ENCODE peak calls at places on chromosomes 4 and X, in five cellular contexts. L, X, C, E and S are unnamed samples.
A peak's percentile ranks its signal among the peaks of the same experiment; 100 is the strongest.

GRCh38 chr4:34720563-34720962 is 1523.8 kb downstream of the ARAP2 start:
- DNase-seq in E (peak; percentile 27), C (no peak), L (peak; percentile 24), X (no peak), S (no peak)

GRCh38 chrX:123215397-123216089 is 31.5 kb downstream of the GRIA3 start:
- DNase-seq in X (no peak), E (no peak), C (peak; percentile 65), L (no peak), S (no peak)

GRCh38 chr4:4572821-4573220 is 31.0 kb upstream of the STX18 start:
- DNase-seq in L (peak; percentile 47), X (no peak), E (no peak), C (no peak), S (no peak)

GRCh38 chr4:7192252-7193039 is at the start of gene SORCS2:
- DNase-seq in C (peak; percentile 66), L (peak; percentile 39), E (no peak), X (peak; percentile 83), S (peak; percentile 81)

GRCh38 chr4:124018383-124019317 is 622.1 kb downstream of the SPRY1 start:
- DNase-seq in X (peak; percentile 79), L (peak; percentile 37), C (peak; percentile 82), E (no peak), S (peak; percentile 70)

GRCh38 chr4:155674669-155675071 is 8.0 kb downstream of the GUCY1A1 start:
- DNase-seq in C (no peak), E (no peak), X (no peak), L (no peak), S (no peak)

GRCh38 chrX:65871671-65872311 is 168.1 kb downstream of the VSIG4 start:
- DNase-seq in L (no peak), E (peak; percentile 67), X (no peak), C (no peak), S (no peak)

GRCh38 chrX:96770315-96770714 is 85.7 kb downstream of the DIAPH2 start:
- DNase-seq in E (no peak), L (peak; percentile 18), C (no peak), X (no peak), S (no peak)

GRCh38 chr4:117957570-117957969 is 76.7 kb upstream of the NDST3 start:
- DNase-seq in X (no peak), L (no peak), C (no peak), E (no peak), S (no peak)

GRCh38 chrX:47166126-47166525 is 21.1 kb downstream of the RBM10 start:
- DNase-seq in L (peak; percentile 32), C (peak; percentile 46), E (no peak), X (no peak), S (peak; percentile 2)

GRCh38 chrX:40867352-40867751 is 132.0 kb upstream of the MED14 start:
- DNase-seq in C (peak; percentile 77), X (no peak), L (peak; percentile 39), E (peak; percentile 8), S (no peak)

GRCh38 chrX:144335402-144335801 is 451.5 kb downstream of the UBE2NL start:
- DNase-seq in L (no peak), C (no peak), E (no peak), X (no peak), S (no peak)

GRCh38 chrX:37896491-37896890 is 49.1 kb upstream of the DYNLT3 start:
- DNase-seq in C (no peak), E (no peak), X (no peak), L (peak; percentile 8), S (no peak)

GRCh38 chr4:14575919-14576318 is 426.4 kb upstream of the CPEB2 start:
- DNase-seq in C (no peak), X (no peak), L (no peak), E (no peak), S (no peak)

GRCh38 chrX:120000490-120001246 is 57.1 kb upstream of the NKAP start:
- DNase-seq in L (peak; percentile 1), E (no peak), X (no peak), C (no peak), S (no peak)

GRCh38 chr4:99878604-99879003 is 15.6 kb downstream of the LAMTOR3 start:
- DNase-seq in E (no peak), X (no peak), C (no peak), L (no peak), S (no peak)

DNA sequence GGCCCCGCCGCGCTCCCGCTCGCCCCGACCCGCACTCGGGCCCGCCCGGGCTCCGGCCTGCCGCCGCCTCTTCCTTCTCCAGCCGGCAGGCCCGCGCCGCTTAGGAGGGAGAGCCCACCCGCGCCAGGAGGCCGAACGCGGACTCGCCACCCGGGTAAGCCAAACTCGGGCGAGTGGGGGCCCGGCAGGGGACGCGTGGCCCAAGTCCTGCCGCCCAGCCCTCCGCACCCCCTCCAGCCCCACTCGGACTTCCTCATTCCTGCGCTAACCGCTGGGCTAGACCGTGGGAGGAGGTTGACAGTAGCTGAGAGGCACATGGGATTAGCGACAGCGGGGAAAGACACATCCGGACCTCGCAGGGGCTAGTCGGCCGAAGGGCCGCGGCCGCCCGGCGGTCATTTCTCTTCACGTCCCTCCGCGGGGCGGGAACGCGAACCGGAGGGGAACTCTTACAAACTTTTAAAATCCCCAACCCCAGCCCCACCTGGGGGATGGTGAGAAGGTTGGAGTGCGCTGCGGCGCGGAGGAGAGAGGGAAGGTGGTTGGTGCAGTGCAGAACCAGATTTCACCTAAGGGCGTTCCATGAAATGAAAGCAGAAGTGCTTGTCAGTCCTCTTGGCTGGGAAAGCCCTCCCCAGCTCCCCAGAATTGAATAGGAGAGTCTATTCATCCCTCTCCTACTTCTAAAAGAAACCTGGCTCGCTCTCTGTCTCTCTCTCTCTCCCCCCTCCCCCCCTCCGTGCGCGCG is 650 bp downstream of the NFKB1 start:
- DNase-seq in C (peak; percentile 86), E (peak; percentile 75), L (peak; percentile 76), X (peak; percentile 90), S (peak; percentile 94)
- TF ChIP-seq POLR2A in C (peak; percentile 41), E (peak; percentile 21), L (peak; percentile 33), X (peak; percentile 18), S (no peak)

GRCh38 chr4:185205697-185206342 is 2.0 kb upstream of the CFAP97 start:
- DNase-seq in L (no peak), E (no peak), C (no peak), X (no peak), S (no peak)

GRCh38 chr4:185204238-185204910 is 574 bp upstream of the CFAP97 start:
- DNase-seq in X (no peak), E (no peak), C (no peak), L (peak; percentile 21), S (no peak)

GRCh38 chr4:185201983-185202962 is 1.5 kb downstream of the CFAP97 start:
- DNase-seq in C (no peak), L (peak; percentile 42), X (no peak), E (no peak), S (no peak)

GRCh38 chr4:185202984-185203379 is 818 bp downstream of the CFAP97 start:
- DNase-seq in L (no peak), X (no peak), C (peak; percentile 59), E (no peak), S (no peak)

GRCh38 chr4:185203380-185204237 is at the start of gene CFAP97:
- DNase-seq in X (peak; percentile 96), C (peak; percentile 96), L (peak; percentile 87), E (peak; percentile 53), S (peak; percentile 97)
- TF ChIP-seq POLR2A in X (peak; percentile 15), C (peak; percentile 74), L (peak; percentile 80), E (peak; percentile 78), S (no peak)

GRCh38 chr4:128287159-128287870 is at the start of gene PGRMC2:
- DNase-seq in L (peak; percentile 37), C (peak; percentile 69), X (peak; percentile 70), E (no peak), S (no peak)
- TF ChIP-seq POLR2A in L (no peak), C (peak; percentile 65), X (peak; percentile 58), E (peak; percentile 11), S (no peak)

GRCh38 chr4:98261291-98262271 is at the start of gene RAP1GDS1:
- DNase-seq in X (peak; percentile 78), C (peak; percentile 75), E (peak; percentile 22), L (peak; percentile 71), S (peak; percentile 91)
- TF ChIP-seq POLR2A in X (peak; percentile 64), C (peak; percentile 14), E (peak; percentile 61), L (no peak), S (peak; percentile 47)

DNA sequence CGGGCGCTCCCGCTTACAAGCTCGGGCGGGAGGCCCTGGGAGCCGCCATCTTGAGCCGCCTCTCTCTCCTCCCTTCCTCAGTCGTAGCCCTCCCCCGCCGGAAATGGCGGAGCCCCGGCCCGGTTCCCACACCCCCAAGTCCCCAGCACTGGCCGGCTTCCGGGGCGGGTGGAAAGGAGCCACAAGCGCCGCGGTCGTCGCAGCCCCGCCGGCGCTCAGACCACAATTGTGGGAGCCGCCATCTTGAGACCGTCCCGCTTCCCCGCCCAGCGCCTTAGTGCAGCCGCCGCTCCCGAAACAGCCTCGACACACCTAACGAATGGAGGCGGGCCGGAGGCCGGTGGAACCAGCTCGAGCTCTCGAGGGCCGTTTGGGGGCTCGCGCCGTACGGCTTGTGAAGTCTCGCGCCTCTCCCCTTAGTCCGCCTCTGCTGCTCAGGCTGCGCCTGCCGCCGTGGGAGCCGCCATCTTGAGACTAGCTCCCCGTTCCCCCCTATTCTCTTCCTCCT is 440 bp downstream of the HCFC1 start:
- DNase-seq in L (peak; percentile 84), E (peak; percentile 60), C (peak; percentile 90), X (peak; percentile 96), S (peak; percentile 98)
- TF ChIP-seq POLR2A in L (peak; percentile 82), E (no peak), C (peak; percentile 74), X (peak; percentile 20), S (no peak)

DNA sequence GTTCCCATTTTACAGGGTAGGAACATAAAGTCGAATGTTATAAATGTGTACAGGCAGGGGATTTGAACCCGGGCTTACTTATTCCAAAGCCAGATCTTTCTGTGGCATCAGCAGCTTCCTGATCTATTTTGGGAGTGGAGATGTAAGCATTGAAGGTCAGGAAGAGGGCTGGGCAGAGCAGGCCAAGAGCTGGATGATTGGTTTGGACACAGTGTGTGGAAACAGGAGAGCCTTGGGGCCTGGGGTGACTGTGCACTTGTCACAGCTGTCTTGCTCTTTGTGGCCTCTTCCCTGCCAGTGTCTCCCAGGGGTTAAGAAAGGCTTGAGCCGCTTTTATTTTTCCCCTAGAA is 127.9 kb upstream of the ENPP6 start:
- DNase-seq in X (peak; percentile 72), C (peak; percentile 96), L (peak; percentile 22), E (no peak), S (peak; percentile 84)
- TF ChIP-seq POLR2A in X (no peak), C (peak; percentile 90), L (no peak), E (no peak), S (no peak)

GRCh38 chrX:69165116-69165651 is at the start of gene PJA1:
- DNase-seq in L (peak; percentile 57), E (no peak), X (peak; percentile 87), C (peak; percentile 80), S (peak; percentile 92)
- TF ChIP-seq POLR2A in L (peak; percentile 49), E (no peak), X (peak; percentile 65), C (peak; percentile 54), S (no peak)